ENCODE peak calls at places on chromosomes 13 and 19, in seven cellular contexts. C is HCT116, D is SK-N-SH, K is HepG2, J is GM12878, X is K562, U is H1. E is an unnamed sample.

GRCh38 chr19:46486358-46486757 is 9.3 kb downstream of the PNMA8B start:
- DNase-seq in U (no peak), C (no peak), K (no peak), J (no peak), X (no peak), D (no peak), E (no peak)

GRCh38 chr13:99464441-99464949 is 36.8 kb upstream of the TM9SF2 start:
- DNase-seq in J (no peak), K (no peak), C (no peak), D (no peak), X (no peak), U (no peak), E (no peak)

GRCh38 chr19:16069813-16070365 is 6.4 kb upstream of the TPM4 start:
- DNase-seq in U (no peak), K (no peak), D (no peak), C (no peak), X (no peak), J (no peak), E (no peak)

GRCh38 chr19:41904118-41904870 is 21.3 kb downstream of the ARHGEF1 start:
- DNase-seq in J (no peak), U (no peak), K (peak), C (no peak), D (no peak), X (no peak), E (peak)

GRCh38 chr13:109208522-109208921 is 577.9 kb downstream of the IRS2 start:
- DNase-seq in K (no peak), C (no peak), J (no peak), D (no peak), U (no peak), X (no peak), E (no peak)

GRCh38 chr13:20156711-20157110 is 4.1 kb downstream of the GJA3 start:
- DNase-seq in J (no peak), D (no peak), X (no peak), C (no peak), K (no peak), U (no peak), E (no peak)

GRCh38 chr19:19531951-19532805 is 3.5 kb downstream of the YJEFN3 start:
- DNase-seq in K (peak), D (peak), U (no peak), X (peak), C (no peak), J (no peak), E (peak)

GRCh38 chr19:29193116-29193515 is 19.8 kb downstream of the UQCRFS1 start:
- DNase-seq in D (no peak), X (no peak), U (no peak), J (no peak), C (no peak), K (no peak), E (no peak)

GRCh38 chr13:104389722-104390121 is 1323.5 kb upstream of the SLC10A2 start:
- DNase-seq in U (no peak), J (no peak), D (no peak), X (no peak), K (peak), C (no peak), E (peak)

GRCh38 chr13:104387514-104387913 is 1321.3 kb upstream of the SLC10A2 start:
- DNase-seq in C (no peak), D (no peak), U (no peak), K (no peak), X (no peak), J (no peak), E (no peak)

GRCh38 chr13:104382941-104383340 is 1316.7 kb upstream of the SLC10A2 start:
- DNase-seq in C (no peak), D (no peak), X (no peak), U (no peak), J (no peak), K (no peak), E (no peak)

DNA sequence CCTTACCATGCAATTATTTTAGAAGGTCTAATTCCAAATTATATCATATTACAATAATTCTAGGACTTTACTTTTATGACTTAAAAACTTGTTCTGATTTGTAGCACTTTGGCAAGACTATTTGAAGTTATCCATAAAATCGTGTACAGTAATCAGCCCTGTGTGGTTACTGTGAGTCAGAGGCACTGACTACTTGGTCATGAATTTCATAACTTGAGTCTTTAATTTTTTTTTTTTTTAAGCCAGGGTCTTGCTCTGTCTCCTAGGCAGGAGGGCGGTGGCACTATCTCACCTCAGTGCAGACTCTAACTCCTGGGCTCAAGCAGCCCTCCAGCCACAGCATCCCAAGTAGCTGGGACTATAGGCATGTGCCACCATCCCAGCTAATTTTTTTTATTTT is 1319.2 kb upstream of the SLC10A2 start:
- DNase-seq in X (no peak), C (no peak), J (no peak), U (no peak), D (no peak), K (no peak), E (no peak)
- TF ChIP-seq JUND in X (no peak), C (no peak), J (no peak), U (no peak), D (no peak), K (no peak), E (no peak)

GRCh38 chr19:13764821-13765394 is 586 bp downstream of the MRI1 start:
- DNase-seq in K (no peak), J (no peak), U (no peak), C (no peak), X (peak), D (peak), E (no peak)
- TF ChIP-seq JUND in K (no peak), J (no peak), U (no peak), C (no peak), X (no peak), D (no peak), E (no peak)

GRCh38 chr13:48142437-48142836 is 47.5 kb upstream of the MED4 start:
- DNase-seq in K (no peak), U (no peak), D (no peak), X (no peak), J (peak), C (no peak), E (no peak)
- TF ChIP-seq JUND in K (no peak), U (no peak), D (no peak), X (no peak), J (no peak), C (no peak), E (no peak)

GRCh38 chr13:27370305-27370853 is 54.0 kb upstream of the GTF3A start:
- DNase-seq in D (no peak), J (no peak), K (no peak), C (no peak), X (no peak), U (no peak), E (no peak)
- TF ChIP-seq JUND in D (no peak), J (no peak), K (no peak), C (no peak), X (no peak), U (no peak), E (no peak)

GRCh38 chr13:61253105-61253877 is 162.4 kb downstream of the PCDH20 start:
- DNase-seq in D (no peak), J (no peak), C (no peak), K (no peak), X (no peak), U (no peak), E (no peak)
- TF ChIP-seq JUND in D (no peak), J (no peak), C (no peak), K (no peak), X (no peak), U (no peak), E (no peak)

DNA sequence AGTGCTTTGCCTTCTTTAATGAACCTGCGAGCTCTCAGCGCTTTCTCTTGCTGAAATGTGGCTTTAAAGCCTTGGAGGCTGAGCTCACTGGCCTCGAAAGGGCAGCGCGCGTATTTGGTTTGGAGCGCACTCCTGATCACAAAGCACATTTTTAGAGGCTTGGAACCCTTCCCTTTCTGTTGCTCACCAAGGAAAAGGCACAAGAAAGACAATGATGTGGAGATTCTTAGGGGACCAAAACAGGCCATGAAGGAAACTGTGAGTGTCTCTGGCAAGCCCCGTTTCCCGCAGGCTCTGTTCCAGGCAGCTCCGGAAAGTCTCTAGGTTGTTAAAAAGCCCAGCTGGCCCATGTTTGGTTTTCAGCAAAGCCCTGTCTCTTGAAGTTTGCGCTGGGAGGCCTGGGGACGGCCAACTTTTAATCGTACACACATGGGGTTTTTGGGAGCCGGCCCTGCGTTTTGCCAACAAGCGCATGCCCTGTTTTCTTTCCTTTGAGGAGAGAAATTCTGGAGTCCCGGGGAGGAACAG is 9.4 kb upstream of the SPC24 start:
- DNase-seq in X (no peak), D (no peak), K (no peak), C (no peak), U (no peak), J (no peak), E (no peak)
- TF ChIP-seq JUND in X (no peak), D (no peak), K (no peak), C (no peak), U (no peak), J (no peak), E (no peak)

DNA sequence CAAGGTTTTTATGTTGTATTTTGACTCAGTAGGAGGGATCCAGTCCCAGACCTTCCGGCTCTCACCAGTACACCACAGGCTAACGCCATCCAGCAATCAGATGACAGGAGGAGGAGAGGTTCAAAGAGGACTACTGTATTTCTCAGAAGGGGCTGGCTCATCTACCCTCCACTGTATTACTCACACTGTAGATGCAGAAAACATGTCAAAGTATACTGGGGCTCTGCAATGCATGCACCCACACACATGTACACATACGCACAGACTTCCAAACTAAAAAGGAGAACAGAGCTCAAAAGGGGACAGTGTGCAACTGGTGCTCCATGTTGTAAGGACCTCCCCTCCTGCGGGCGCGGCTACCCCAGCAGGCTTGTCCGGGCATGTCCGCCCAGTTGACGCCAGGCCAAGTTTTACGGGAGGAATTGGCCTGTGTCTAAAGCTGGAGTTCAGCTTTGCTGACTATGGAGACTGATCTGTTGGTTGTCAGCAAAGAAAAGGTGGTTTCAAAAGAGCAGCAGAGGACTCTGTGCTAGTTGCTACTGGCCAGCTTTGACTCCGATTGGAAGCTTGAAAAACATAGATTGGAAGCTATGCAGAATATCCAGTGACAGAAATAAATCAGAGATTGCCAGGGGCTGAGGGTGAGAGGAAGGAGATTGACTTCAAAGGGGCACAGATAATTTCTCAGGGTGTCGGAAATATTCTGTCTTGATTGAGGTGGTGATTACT is 314.2 kb downstream of the DLEU7 start:
- DNase-seq in C (peak), K (no peak), D (peak), J (no peak), X (no peak), U (no peak), E (peak)
- TF ChIP-seq JUND in C (peak), K (no peak), D (no peak), J (no peak), X (no peak), U (no peak), E (no peak)